ENCODE peak calls at places on chromosomes 5 and 9, in eight cellular contexts. N, T, R, V, I, E, X and W are unnamed samples.

GRCh38 chr5:84861306-84861705 is 476.6 kb upstream of the EDIL3 start:
- DNase-seq in R (no peak), E (no peak), N (no peak), V (no peak), T (no peak), I (no peak), X (no peak), W (no peak)

GRCh38 chr5:98735806-98736507 is 37.5 kb upstream of the RGMB start:
- DNase-seq in N (peak), R (no peak), I (no peak), E (no peak), X (no peak), V (no peak), T (no peak), W (no peak)

GRCh38 chr9:117344892-117345660 is 69.8 kb downstream of the ASTN2 start:
- DNase-seq in T (no peak), E (no peak), X (no peak), I (no peak), R (no peak), N (no peak), V (no peak), W (no peak)

GRCh38 chr5:77155179-77155839 is 55.2 kb upstream of the PDE8B start:
- DNase-seq in N (no peak), R (no peak), X (no peak), V (no peak), E (no peak), T (no peak), I (no peak), W (no peak)

GRCh38 chr5:5101676-5102075 is 38.5 kb upstream of the ADAMTS16 start:
- DNase-seq in X (no peak), N (no peak), I (no peak), R (no peak), T (no peak), V (no peak), E (no peak), W (no peak)

GRCh38 chr5:133963493-133964128 is 4.8 kb downstream of the C5orf15 start:
- DNase-seq in I (no peak), E (no peak), X (no peak), V (no peak), R (no peak), N (no peak), T (no peak), W (no peak)

GRCh38 chr5:179793470-179794139 is at the start of gene LTC4S:
- DNase-seq in I (no peak), N (no peak), X (no peak), T (peak), R (no peak), E (no peak), V (no peak), W (peak)

GRCh38 chr5:1014781-1015221 is 6.2 kb downstream of the NKD2 start:
- DNase-seq in T (no peak), X (no peak), I (no peak), V (no peak), R (no peak), E (no peak), N (no peak), W (no peak)

GRCh38 chr5:154412316-154412715 is 33.5 kb upstream of the SAP30L start:
- DNase-seq in V (no peak), N (no peak), X (no peak), R (no peak), I (no peak), E (no peak), T (no peak), W (no peak)

GRCh38 chr9:85743290-85744128 is 1.8 kb upstream of the AGTPBP1 start:
- DNase-seq in T (peak), I (no peak), V (peak), R (no peak), X (peak), N (no peak), E (peak), W (peak)

GRCh38 chr5:66666778-66667177 is 70.6 kb downstream of the MAST4 start:
- DNase-seq in I (peak), X (no peak), N (no peak), T (peak), R (no peak), E (no peak), V (no peak), W (no peak)

GRCh38 chr5:166899343-166899742 is 1392.1 kb upstream of the WWC1 start:
- DNase-seq in T (no peak), R (no peak), V (no peak), I (no peak), N (no peak), X (no peak), E (no peak), W (no peak)

GRCh38 chr5:159928122-159928960 is 12.1 kb downstream of the ADRA1B start:
- DNase-seq in V (no peak), X (no peak), T (peak), E (peak), I (no peak), R (peak), N (peak), W (no peak)
- H3K4me3 ChIP-seq in V (no peak), X (peak), T (no peak), E (peak), I (no peak), R (peak), N (no peak), W (no peak)

DNA sequence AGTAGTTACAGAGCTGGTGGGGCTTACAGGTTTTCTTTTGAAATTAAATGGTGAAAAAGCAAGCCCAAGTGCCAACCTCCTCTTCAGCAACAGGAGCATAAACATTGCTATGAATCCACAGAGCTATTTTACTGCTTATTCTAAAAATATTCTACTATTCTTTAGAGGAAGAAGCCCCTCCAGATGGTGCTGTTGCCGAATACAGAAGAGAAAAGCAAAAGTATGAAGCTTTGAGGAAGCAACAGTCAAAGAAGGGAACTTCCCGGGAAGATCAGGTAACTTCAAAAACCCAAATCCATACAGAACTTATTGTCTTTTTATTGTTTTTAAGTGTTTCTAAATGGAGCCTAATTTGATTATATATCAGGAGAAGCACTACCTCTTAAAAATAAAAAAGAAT is 202.8 kb downstream of the CWC27 start:
- DNase-seq in T (no peak), V (no peak), R (no peak), E (no peak), I (no peak), X (no peak), N (no peak), W (no peak)
- TF ChIP-seq CTCF in T (no peak), V (peak), R (no peak), E (no peak), I (peak), X (no peak), N (peak), W (peak)

GRCh38 chr5:10439692-10440091 is 2.0 kb upstream of the ROPN1L start:
- DNase-seq in I (no peak), E (no peak), R (no peak), N (no peak), T (no peak), V (no peak), X (no peak), W (no peak)

GRCh38 chr5:10442581-10442980 is 902 bp downstream of the ROPN1L start:
- DNase-seq in N (no peak), X (no peak), E (no peak), V (no peak), R (no peak), T (no peak), I (no peak), W (no peak)

GRCh38 chr5:10441083-10441991 is at the start of gene ROPN1L:
- DNase-seq in E (peak), X (no peak), I (peak), V (peak), N (peak), T (peak), R (no peak), W (peak)

GRCh38 chr5:10441992-10442435 is 335 bp downstream of the ROPN1L start:
- DNase-seq in T (no peak), X (no peak), I (peak), V (no peak), R (no peak), N (no peak), E (no peak), W (no peak)

GRCh38 chr5:10440367-10440990 is 1.2 kb upstream of the ROPN1L start:
- DNase-seq in X (no peak), N (no peak), T (no peak), V (no peak), I (no peak), R (no peak), E (no peak), W (no peak)
- H3K4me3 ChIP-seq in X (peak), N (no peak), T (peak), V (peak), I (no peak), R (no peak), E (peak), W (peak)

GRCh38 chr5:145908206-145908945 is 28.0 kb upstream of the SH3RF2 start:
- DNase-seq in N (no peak), I (no peak), R (no peak), V (no peak), E (peak), T (no peak), X (no peak), W (no peak)
- TF ChIP-seq CTCF in N (no peak), I (no peak), R (peak), V (peak), E (peak), T (no peak), X (no peak), W (peak)

DNA sequence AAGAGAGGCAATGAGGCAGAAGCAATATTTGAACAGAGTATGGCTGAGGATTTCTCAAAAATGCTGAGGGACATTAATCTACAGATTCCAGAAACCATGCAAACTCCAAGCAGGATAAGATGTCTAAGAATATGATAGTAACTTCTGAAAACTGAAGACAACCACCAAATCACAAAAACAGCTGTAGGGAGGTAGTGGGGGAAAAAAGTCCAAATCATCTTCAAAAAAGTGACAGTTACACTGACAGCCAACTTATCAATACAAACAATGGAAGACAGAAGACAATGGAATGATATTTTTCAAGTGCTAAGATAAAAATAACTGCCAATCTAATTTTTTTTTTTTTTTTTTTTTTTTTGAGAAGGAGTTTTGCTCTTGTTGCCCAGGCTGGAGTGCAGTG is 30.5 kb downstream of the CMYA5 start:
- DNase-seq in R (no peak), V (no peak), I (no peak), X (no peak), E (no peak), N (no peak), T (no peak), W (no peak)
- H3K4me3 ChIP-seq in R (no peak), V (no peak), I (no peak), X (no peak), E (no peak), N (no peak), T (no peak), W (no peak)

GRCh38 chr9:125561497-125562148 is 145.4 kb downstream of the MAPKAP1 start:
- DNase-seq in N (no peak), E (no peak), T (no peak), R (no peak), I (no peak), X (no peak), V (no peak), W (no peak)

GRCh38 chr9:125559894-125560293 is 147.1 kb downstream of the MAPKAP1 start:
- DNase-seq in I (no peak), E (no peak), T (no peak), V (no peak), N (no peak), X (no peak), R (no peak), W (no peak)

GRCh38 chr9:125559194-125559593 is 147.8 kb downstream of the MAPKAP1 start:
- DNase-seq in V (no peak), R (no peak), X (no peak), T (no peak), E (no peak), N (no peak), I (no peak), W (no peak)

GRCh38 chr9:125568616-125569015 is 138.4 kb downstream of the MAPKAP1 start:
- DNase-seq in V (no peak), E (no peak), R (no peak), T (no peak), I (no peak), N (no peak), X (no peak), W (no peak)

DNA sequence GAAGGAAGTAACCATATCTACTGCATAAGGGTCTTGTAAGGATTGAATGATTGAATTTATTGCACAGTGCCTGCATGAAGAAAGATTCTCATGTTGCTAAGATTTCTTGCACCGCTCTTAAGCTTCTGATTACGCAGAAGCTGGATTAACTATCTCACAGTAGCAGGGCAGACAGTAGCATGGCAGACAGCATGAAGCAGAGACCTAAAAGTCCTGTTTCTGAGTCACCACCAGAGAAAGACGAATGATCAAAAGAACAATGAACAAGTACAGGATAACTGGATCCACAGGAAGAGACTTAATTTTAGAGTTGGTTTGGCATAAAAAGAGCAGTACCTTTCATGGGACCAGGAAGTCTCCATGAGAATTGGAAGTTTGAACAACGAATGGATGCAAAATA is 142.4 kb downstream of the MAPKAP1 start:
- DNase-seq in E (no peak), I (no peak), T (no peak), N (no peak), R (no peak), V (peak), X (no peak), W (no peak)
- TF ChIP-seq CTCF in E (no peak), I (no peak), T (no peak), N (no peak), R (no peak), V (no peak), X (no peak), W (no peak)

GRCh38 chr5:90680831-90681420 is 122.3 kb downstream of the ADGRV1 start:
- DNase-seq in V (no peak), X (no peak), E (no peak), R (no peak), N (no peak), I (no peak), T (no peak), W (no peak)
- H3K4me3 ChIP-seq in V (no peak), X (no peak), E (no peak), R (no peak), N (no peak), I (no peak), T (no peak), W (no peak)

DNA sequence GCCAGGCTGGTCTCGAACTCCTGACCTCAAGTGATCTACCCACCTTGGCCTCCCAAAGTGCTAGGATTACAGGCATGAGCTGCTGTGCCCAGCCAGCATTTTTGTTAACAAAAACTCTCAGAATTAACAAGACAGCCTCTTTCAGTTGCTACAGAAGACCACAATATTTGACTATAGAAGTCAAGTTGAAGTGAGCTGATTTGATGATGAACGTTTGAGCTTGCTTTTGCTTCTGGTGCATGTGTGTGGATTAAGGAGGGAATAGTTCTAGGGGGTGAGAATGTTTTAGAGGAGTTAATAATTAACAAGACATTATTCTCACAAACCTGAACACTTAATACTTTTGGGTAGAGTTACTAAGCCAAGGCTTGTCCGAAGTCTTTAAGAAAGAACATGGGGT is 191.6 kb downstream of the TENT4A start:
- DNase-seq in X (no peak), I (no peak), R (no peak), N (no peak), E (no peak), T (no peak), V (no peak), W (no peak)
- TF ChIP-seq CTCF in X (no peak), I (no peak), R (no peak), N (no peak), E (no peak), T (no peak), V (no peak), W (no peak)

GRCh38 chr5:88889165-88890069 is 6.4 kb upstream of the MEF2C start:
- DNase-seq in I (peak), E (no peak), X (no peak), V (peak), T (peak), R (no peak), N (no peak), W (no peak)

GRCh38 chr5:88892669-88893068 is 9.7 kb upstream of the MEF2C start:
- DNase-seq in X (no peak), N (no peak), I (no peak), T (no peak), R (no peak), E (no peak), V (no peak), W (no peak)

GRCh38 chr5:88888799-88889164 is 5.8 kb upstream of the MEF2C start:
- DNase-seq in E (no peak), X (no peak), N (no peak), R (no peak), V (no peak), I (no peak), T (no peak), W (no peak)

GRCh38 chr5:88888291-88888690 is 5.3 kb upstream of the MEF2C start:
- DNase-seq in V (no peak), X (no peak), E (no peak), N (no peak), R (no peak), I (no peak), T (no peak), W (no peak)

DNA sequence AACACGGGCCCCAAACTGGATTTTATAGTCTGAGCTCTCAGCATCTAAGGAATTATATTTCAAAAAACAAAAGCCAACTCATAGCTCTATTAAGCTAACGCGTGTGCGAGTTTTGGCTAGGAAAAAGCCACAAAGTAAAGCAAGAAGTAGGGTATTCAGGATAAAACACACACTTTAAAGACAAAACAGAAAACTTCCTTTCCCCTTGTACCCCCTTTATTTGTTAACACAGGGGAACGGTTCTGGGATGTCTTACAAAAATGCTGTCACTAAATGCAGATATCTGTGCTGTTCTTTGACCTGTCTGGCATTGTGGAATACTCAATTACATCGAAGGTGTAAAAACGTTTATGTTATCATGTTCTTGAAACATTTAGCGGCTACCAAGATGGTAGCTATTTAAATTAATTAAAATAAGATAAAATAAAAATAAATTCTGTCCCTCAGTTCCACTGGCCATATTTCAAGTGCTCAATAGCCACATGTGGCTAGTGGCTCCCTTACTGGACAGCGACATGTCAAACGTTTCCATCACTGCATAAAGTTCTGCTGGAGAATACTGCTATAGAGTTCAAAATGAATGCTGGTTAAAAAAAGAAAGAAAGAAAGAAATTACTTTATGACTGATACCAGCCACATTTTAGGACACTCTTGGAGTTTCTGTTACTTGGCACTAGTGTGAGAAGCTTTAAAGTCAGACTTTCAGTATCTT is 7.2 kb upstream of the MEF2C start:
- DNase-seq in V (no peak), I (no peak), N (no peak), E (no peak), T (no peak), X (no peak), R (no peak), W (no peak)
- H3K4me3 ChIP-seq in V (peak), I (peak), N (peak), E (no peak), T (peak), X (peak), R (peak), W (peak)